ENCODE peak calls at places on chromosome 16, in eight cellular contexts. E is WTC11, T is GM13976, L is tibial artery, K is upper lobe of right lung, V is GM06990, J is heart left ventricle, I is neural crest cell. Y is an unnamed sample.

GRCh38 chr16:24589997-24590396 is 50.6 kb downstream of the RBBP6 start:
- DNase-seq in E (no peak), T (no peak), L (no peak), K (no peak), V (no peak), J (no peak), I (no peak), Y (no peak)

GRCh38 chr16:1193143-1193824 is 31.8 kb downstream of the TPSG1 start:
- DNase-seq in E (no peak), T (no peak), L (no peak), K (no peak), V (no peak), J (no peak), I (no peak), Y (no peak)

GRCh38 chr16:78973041-78973440 is 627.5 kb downstream of the MAF start:
- DNase-seq in E (no peak), T (no peak), L (no peak), K (no peak), V (no peak), J (no peak), I (no peak), Y (no peak)

GRCh38 chr16:88920618-88921602 is 54.5 kb upstream of the PABPN1L start:
- DNase-seq in E (no peak), T (peak), L (no peak), K (no peak), V (no peak), J (peak), I (no peak), Y (peak)

GRCh38 chr16:31331807-31332301 is 23.1 kb upstream of the ITGAX start:
- DNase-seq in E (no peak), T (no peak), L (no peak), K (no peak), V (no peak), J (no peak), I (no peak), Y (no peak)

GRCh38 chr16:782766-783403 is 5.3 kb downstream of the RPUSD1 start:
- DNase-seq in E (no peak), T (no peak), L (no peak), K (no peak), V (no peak), J (no peak), I (no peak), Y (no peak)

GRCh38 chr16:70453891-70454220 is 539 bp upstream of the FCSK start:
- DNase-seq in E (no peak), T (no peak), L (no peak), K (no peak), V (no peak), J (no peak), I (peak), Y (no peak)

GRCh38 chr16:590165-590874 is 454 bp downstream of the RAB40C start:
- DNase-seq in E (no peak), T (no peak), L (no peak), K (peak), V (peak), J (no peak), I (no peak), Y (peak)

GRCh38 chr16:1794221-1794871 is 841 bp upstream of the IGFALS start:
- DNase-seq in E (no peak), T (no peak), L (no peak), K (peak), V (peak), J (peak), I (no peak), Y (no peak)

GRCh38 chr16:70526403-70526802 is 2.8 kb downstream of the SF3B3 start:
- DNase-seq in E (no peak), T (no peak), L (no peak), K (no peak), V (no peak), J (no peak), I (no peak), Y (no peak)

GRCh38 chr16:87324411-87325275 is 7.5 kb upstream of the C16orf95 start:
- DNase-seq in E (peak), T (peak), L (no peak), K (no peak), V (no peak), J (no peak), I (peak), Y (peak)

GRCh38 chr16:7456221-7456620 is 123.6 kb downstream of the RBFOX1 start:
- DNase-seq in E (no peak), T (no peak), L (no peak), K (no peak), V (no peak), J (no peak), I (no peak), Y (no peak)

DNA sequence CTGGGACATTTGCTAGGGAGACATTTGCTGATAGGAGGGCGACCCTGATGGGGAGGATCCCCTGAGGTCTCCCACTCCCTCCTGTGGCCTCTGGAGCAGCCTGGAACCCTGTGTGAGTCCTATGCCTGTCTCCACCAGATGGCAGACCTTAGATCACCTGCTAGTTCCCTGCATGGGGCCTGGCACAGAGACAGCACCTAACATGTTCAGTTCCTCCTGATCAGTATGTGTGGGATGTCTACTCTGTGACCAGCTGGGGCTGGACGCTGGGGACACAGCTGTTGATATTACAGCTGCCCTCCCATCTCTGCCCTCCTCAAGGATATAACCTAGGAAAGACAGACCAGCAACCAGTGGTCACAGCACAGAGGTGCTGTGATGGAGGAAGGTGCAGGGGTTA is 1.1 kb upstream of the ADCY7 start:
- DNase-seq in E (no peak), T (no peak), L (peak), K (no peak), V (peak), J (no peak), I (no peak), Y (peak)
- TF ChIP-seq CTCF in E (no peak), T (peak), L (no peak), K (peak), V (peak), J (no peak), I (peak), Y (peak)

GRCh38 chr16:85551319-85551978 is 61.7 kb upstream of the GSE1 start:
- DNase-seq in E (no peak), T (no peak), L (no peak), K (no peak), V (no peak), J (no peak), I (no peak), Y (peak)

GRCh38 chr16:85554114-85554790 is 58.9 kb upstream of the GSE1 start:
- DNase-seq in E (no peak), T (peak), L (peak), K (peak), V (peak), J (peak), I (no peak), Y (peak)

GRCh38 chr16:85554791-85555548 is 58.2 kb upstream of the GSE1 start:
- DNase-seq in E (no peak), T (peak), L (peak), K (peak), V (peak), J (peak), I (no peak), Y (peak)

GRCh38 chr16:85552980-85553435 is 60.1 kb upstream of the GSE1 start:
- DNase-seq in E (no peak), T (no peak), L (no peak), K (peak), V (no peak), J (no peak), I (peak), Y (no peak)

DNA sequence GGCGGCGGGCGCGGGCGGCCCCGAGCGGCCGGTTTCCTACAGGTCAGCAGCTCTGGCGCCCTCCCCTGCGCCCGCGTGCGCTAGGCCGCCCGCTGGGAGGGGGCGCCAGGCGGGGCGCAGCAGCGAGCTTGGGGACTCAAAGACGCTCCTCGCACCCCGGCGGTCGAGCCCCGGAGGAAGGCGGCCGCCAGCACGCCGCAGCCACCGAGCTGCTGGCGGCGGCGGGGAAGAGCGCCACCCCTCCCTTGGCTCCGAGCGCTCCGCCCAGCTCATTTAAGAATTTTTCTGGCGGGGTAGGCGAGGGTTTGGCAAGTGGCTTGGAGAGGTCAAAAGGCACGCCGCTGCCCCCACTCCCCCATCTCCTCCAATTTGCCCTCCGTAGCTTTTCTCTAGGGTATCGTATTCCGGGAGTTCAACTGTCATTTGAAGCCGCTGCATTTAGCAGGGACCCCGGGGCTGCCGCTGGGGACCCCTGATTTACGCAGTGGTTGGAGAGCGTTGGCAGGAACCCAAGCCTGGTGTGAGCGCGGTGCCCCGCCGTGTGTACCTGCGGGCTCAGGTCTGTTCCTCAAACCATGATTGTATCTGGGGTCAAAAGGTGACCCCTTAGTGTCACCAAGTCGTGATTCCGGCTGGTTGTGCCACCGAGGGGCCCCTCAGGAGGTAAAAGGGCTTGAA is 59.5 kb upstream of the GSE1 start:
- DNase-seq in E (peak), T (peak), L (peak), K (peak), V (peak), J (peak), I (no peak), Y (peak)
- TF ChIP-seq CTCF in E (no peak), T (peak), L (no peak), K (peak), V (peak), J (peak), I (peak), Y (no peak)

GRCh38 chr16:67346328-67346727 is 19.7 kb downstream of the LRRC36 start:
- DNase-seq in E (no peak), T (no peak), L (no peak), K (no peak), V (no peak), J (no peak), I (no peak), Y (no peak)

GRCh38 chr16:67345401-67345800 is 18.8 kb downstream of the LRRC36 start:
- DNase-seq in E (no peak), T (no peak), L (no peak), K (no peak), V (no peak), J (no peak), I (no peak), Y (no peak)

DNA sequence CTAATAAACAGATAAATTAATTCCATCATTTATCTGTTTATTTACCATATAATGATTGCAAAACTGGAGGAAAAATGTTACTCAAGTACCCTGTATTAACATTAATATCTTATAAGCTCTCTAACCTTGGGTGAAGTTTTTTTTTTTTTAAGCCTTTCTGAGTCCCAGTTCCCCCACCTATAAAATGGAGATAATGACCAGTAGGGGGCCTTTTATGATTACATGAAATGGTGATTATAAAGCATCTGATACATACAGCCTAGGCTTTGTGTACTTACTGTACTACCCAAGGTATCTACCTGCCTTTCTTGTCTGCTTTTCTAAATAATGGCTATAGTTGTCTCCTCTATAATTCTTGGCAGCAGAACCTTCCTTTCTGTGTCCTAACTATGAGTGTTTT is 22.6 kb downstream of the LRRC36 start:
- DNase-seq in E (no peak), T (no peak), L (no peak), K (no peak), V (no peak), J (no peak), I (no peak), Y (no peak)
- TF ChIP-seq CTCF in E (no peak), T (no peak), L (peak), K (peak), V (peak), J (no peak), I (peak), Y (peak)

DNA sequence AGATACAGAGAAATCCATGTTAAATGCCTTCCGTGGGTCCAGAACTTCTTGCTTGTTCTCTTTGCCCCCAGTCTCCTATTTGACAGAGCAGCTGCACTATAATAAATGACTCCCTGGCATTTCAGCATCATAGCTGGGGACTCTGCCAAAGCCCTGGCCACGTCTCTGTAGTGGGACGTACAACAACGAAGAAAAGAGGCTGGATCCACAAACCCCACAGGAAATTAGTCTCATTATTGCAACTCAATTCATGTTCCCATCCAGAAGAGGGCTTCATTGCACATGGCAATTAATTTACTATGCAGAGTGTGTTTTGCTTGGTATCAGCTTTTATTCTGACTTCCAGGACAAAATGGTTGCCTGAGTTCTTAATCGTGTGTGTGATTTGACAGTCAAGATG is 121.3 kb downstream of the CDH13 start:
- DNase-seq in E (no peak), T (no peak), L (peak), K (no peak), V (no peak), J (peak), I (no peak), Y (no peak)
- TF ChIP-seq CTCF in E (no peak), T (no peak), L (no peak), K (no peak), V (no peak), J (peak), I (no peak), Y (no peak)

DNA sequence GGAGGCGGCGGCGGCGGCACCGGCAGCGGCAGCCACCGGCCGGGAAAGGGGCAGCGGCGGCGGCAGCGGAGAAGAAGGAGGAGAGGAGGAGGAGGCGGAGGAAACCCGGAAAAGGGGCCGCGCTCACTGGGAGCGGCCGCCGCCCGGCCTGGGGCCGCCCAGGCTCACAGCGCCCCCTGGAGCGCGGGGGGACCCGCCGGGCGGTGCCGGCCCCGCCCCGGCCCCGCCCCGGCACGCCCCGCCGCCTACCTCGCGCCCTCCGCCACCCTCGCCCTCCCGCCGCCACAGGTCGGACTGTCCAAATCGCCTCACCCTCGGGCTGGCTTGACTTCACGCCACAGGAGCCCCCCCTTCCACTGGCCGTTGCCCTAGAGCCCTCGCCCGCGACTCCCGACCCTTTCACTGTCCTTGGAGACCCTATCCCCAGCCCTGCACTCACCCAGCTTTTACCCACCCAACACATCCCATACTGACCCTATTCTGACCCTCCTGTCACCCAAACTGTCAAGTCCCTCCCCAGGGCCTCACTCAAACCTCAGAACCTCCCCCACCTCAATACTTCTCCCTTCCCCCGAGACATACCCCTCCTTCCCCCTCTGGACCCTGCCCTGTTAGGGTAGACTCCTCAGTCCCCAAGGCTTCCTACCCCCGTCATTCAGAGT is at the start of gene CSNK2A2:
- DNase-seq in E (peak), T (peak), L (peak), K (peak), V (peak), J (peak), I (peak), Y (peak)
- TF ChIP-seq CTCF in E (no peak), T (peak), L (peak), K (no peak), V (peak), J (peak), I (peak), Y (peak)

GRCh38 chr16:27441998-27442397 is 40.0 kb downstream of the IL21R start:
- DNase-seq in E (no peak), T (peak), L (no peak), K (peak), V (no peak), J (no peak), I (no peak), Y (no peak)

GRCh38 chr16:27436921-27437650 is 35.1 kb downstream of the IL21R start:
- DNase-seq in E (no peak), T (no peak), L (peak), K (peak), V (no peak), J (peak), I (no peak), Y (peak)

GRCh38 chr16:27437946-27438345 is 36.0 kb downstream of the IL21R start:
- DNase-seq in E (no peak), T (no peak), L (peak), K (no peak), V (no peak), J (peak), I (no peak), Y (peak)

GRCh38 chr16:27441276-27441675 is 39.3 kb downstream of the IL21R start:
- DNase-seq in E (no peak), T (no peak), L (peak), K (peak), V (no peak), J (no peak), I (no peak), Y (no peak)

DNA sequence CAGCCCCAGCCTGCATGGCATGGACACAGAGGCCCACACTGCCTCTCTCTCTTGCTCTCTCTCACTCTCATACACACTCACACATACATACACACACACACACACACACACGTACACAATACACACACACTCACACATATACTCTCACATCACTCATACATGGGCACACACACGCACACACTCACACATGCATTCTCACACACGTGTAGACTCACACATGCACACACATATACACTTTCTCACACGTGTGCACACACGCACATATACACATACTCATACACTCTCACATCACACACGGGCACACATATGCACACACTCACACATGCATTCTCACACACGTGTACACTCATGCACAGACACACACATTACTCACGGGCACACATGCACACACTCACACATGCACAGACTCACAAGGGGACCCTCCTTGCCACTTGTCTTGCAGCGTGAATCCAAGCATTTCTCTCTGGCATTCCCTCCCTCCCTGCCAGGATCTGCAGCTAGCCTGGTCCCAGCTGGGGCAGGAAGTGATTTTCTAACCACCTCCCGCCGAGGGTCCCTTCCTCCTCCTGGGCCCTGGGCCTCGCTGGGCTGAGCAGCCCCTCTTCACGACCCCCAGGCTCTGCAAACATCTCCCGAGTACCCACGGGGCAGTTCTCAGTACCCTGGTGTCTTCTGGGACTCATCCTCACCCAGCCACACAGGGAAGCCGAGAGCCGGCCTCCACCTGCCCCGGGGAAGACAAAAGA is 37.5 kb downstream of the IL21R start:
- DNase-seq in E (no peak), T (no peak), L (peak), K (peak), V (no peak), J (no peak), I (no peak), Y (peak)
- TF ChIP-seq CTCF in E (no peak), T (no peak), L (no peak), K (no peak), V (no peak), J (no peak), I (no peak), Y (no peak)

GRCh38 chr16:56042416-56042815 is 148.9 kb upstream of the GNAO1 start:
- DNase-seq in E (no peak), T (no peak), L (no peak), K (no peak), V (no peak), J (no peak), I (no peak), Y (no peak)

GRCh38 chr16:56047307-56048234 is 143.7 kb upstream of the GNAO1 start:
- DNase-seq in E (no peak), T (no peak), L (no peak), K (no peak), V (no peak), J (peak), I (no peak), Y (no peak)

GRCh38 chr16:56038564-56039098 is 152.7 kb upstream of the GNAO1 start:
- DNase-seq in E (no peak), T (no peak), L (no peak), K (no peak), V (no peak), J (no peak), I (no peak), Y (no peak)

GRCh38 chr16:56041556-56042140 is 149.6 kb upstream of the GNAO1 start:
- DNase-seq in E (peak), T (peak), L (no peak), K (no peak), V (peak), J (peak), I (no peak), Y (peak)
- TF ChIP-seq CTCF in E (peak), T (peak), L (peak), K (peak), V (peak), J (peak), I (peak), Y (peak)

Y was measured in activated CD8-positive, alpha-beta T cell treated with anti-CD3 and anti-CD28 coated beads for 36 hours.